ENCODE peak calls at places on chromosome 18, in seven cellular contexts. C, Z, T, N, L, Y and M are unnamed samples.

GRCh38 chr18:62715829-62716678 is 713 bp downstream of the PHLPP1 start:
- DNase-seq in C (peak; percentile 29), Y (peak; percentile 59), Z (peak; percentile 64), T (peak; percentile 70), N (peak; percentile 76), L (peak; percentile 42), M (peak; percentile 82)

GRCh38 chr18:49560277-49561126 is 1.4 kb upstream of the LIPG start:
- DNase-seq in C (no peak), T (peak; percentile 26), N (no peak), L (no peak), Y (no peak), Z (no peak), M (no peak)

GRCh38 chr18:68456985-68457384 is 257.9 kb downstream of the TMX3 start:
- DNase-seq in L (peak; percentile 19), N (no peak), C (no peak), Y (peak; percentile 50), T (no peak), Z (no peak), M (no peak)

GRCh38 chr18:55489034-55489741 is 98.8 kb downstream of the TCF4 start:
- DNase-seq in Y (peak; percentile 16), N (no peak), L (no peak), Z (no peak), T (no peak), C (no peak), M (no peak)

GRCh38 chr18:66124394-66124793 is 373.6 kb downstream of the CDH7 start:
- DNase-seq in Y (no peak), N (no peak), T (no peak), C (no peak), L (no peak), Z (no peak), M (no peak)

GRCh38 chr18:49447810-49448745 is 12.4 kb downstream of the DYM start:
- DNase-seq in Y (peak; percentile 70), C (peak; percentile 28), N (no peak), L (peak; percentile 41), Z (no peak), T (no peak), M (no peak)

GRCh38 chr18:48300463-48300961 is 108.7 kb downstream of the ZBTB7C start:
- DNase-seq in L (no peak), Y (no peak), Z (no peak), C (no peak), T (no peak), N (peak; percentile 56), M (peak; percentile 72)

GRCh38 chr18:59921384-59921891 is 21.6 kb downstream of the PMAIP1 start:
- DNase-seq in L (no peak), T (no peak), Z (no peak), N (no peak), Y (no peak), C (no peak), M (no peak)

GRCh38 chr18:62763101-62763521 is 47.8 kb downstream of the PHLPP1 start:
- DNase-seq in C (no peak), L (no peak), Z (no peak), N (no peak), Y (no peak), T (no peak), M (no peak)

GRCh38 chr18:62939433-62939832 is 224.1 kb downstream of the PHLPP1 start:
- DNase-seq in Z (no peak), N (no peak), T (no peak), L (no peak), C (no peak), Y (no peak), M (no peak)

GRCh38 chr18:49972535-49972934 is 159.2 kb upstream of the ACAA2 start:
- DNase-seq in C (no peak), N (no peak), Z (no peak), L (no peak), T (no peak), Y (no peak), M (no peak)

GRCh38 chr18:30940952-30941539 is 101.5 kb downstream of the DSC3 start:
- DNase-seq in L (no peak), N (no peak), T (no peak), Y (no peak), Z (no peak), C (no peak), M (no peak)

GRCh38 chr18:61731693-61732376 is 161.0 kb downstream of the RNF152 start:
- DNase-seq in C (no peak), T (no peak), N (no peak), L (no peak), Y (no peak), Z (no peak), M (no peak)

GRCh38 chr18:77271720-77272481 is 22.3 kb downstream of the GALR1 start:
- DNase-seq in Y (peak; percentile 42), T (no peak), Z (no peak), L (peak; percentile 77), C (no peak), N (no peak), M (no peak)

GRCh38 chr18:59878644-59879043 is 21.2 kb upstream of the PMAIP1 start:
- DNase-seq in L (no peak), Y (peak; percentile 69), C (no peak), T (no peak), Z (no peak), N (no peak), M (no peak)

GRCh38 chr18:61531182-61531581 is 198.0 kb downstream of the CDH20 start:
- DNase-seq in C (no peak), L (peak; percentile 30), Z (no peak), T (no peak), N (no peak), Y (no peak), M (no peak)

GRCh38 chr18:49861659-49862058 is 48.3 kb upstream of the ACAA2 start:
- DNase-seq in C (no peak), T (no peak), L (no peak), Y (no peak), Z (no peak), N (no peak), M (no peak)

GRCh38 chr18:68298340-68298739 is 416.6 kb downstream of the TMX3 start:
- DNase-seq in Y (no peak), N (no peak), C (no peak), Z (no peak), L (no peak), T (no peak), M (no peak)

GRCh38 chr18:62942578-62942977 is 227.2 kb downstream of the PHLPP1 start:
- DNase-seq in Y (no peak), L (no peak), C (no peak), N (no peak), Z (no peak), T (no peak), M (no peak)

GRCh38 chr18:25842665-25843064 is 247.7 kb downstream of the SS18 start:
- DNase-seq in Z (no peak), C (no peak), Y (no peak), T (no peak), N (no peak), L (no peak), M (no peak)

GRCh38 chr18:25843791-25844190 is 246.6 kb downstream of the SS18 start:
- DNase-seq in C (no peak), Y (no peak), L (no peak), N (no peak), T (no peak), Z (no peak), M (no peak)
- H3K27me3 ChIP-seq in C (no peaks in the 10 kb centered on the region), Y (peaks cover 21% of the 10 kb centered on the region), L (no peaks in the 10 kb centered on the region), N (no peaks in the 10 kb centered on the region), T (no peaks in the 10 kb centered on the region), Z (no peaks in the 10 kb centered on the region), M (no peaks in the 10 kb centered on the region)

GRCh38 chr18:35671952-35672603 is 90.5 kb downstream of the GALNT1 start:
- DNase-seq in N (no peak), C (no peak), Y (peak; percentile 26), L (no peak), T (no peak), Z (no peak), M (no peak)
- H3K36me3 ChIP-seq in N (peaks cover 2% of the 10 kb centered on the region), C (no peaks in the 10 kb centered on the region), Y (peaks cover 2% of the 10 kb centered on the region), L (peaks cover 16% of the 10 kb centered on the region), T (no peaks in the 10 kb centered on the region), Z (no peaks in the 10 kb centered on the region), M (no peaks in the 10 kb centered on the region)

GRCh38 chr18:12278765-12279682 is 24.9 kb downstream of the CIDEA start:
- DNase-seq in C (peak; percentile 92), L (peak; percentile 95), T (no peak), Y (peak; percentile 98), N (peak; percentile 97), Z (peak; percentile 93), M (peak; percentile 74)
- TF ChIP-seq CTCF in C (no peak), L (peak; percentile 35), T (no peak), Y (peak; percentile 2), N (peak; percentile 12), Z (no peak), M (no peak)

GRCh38 chr18:37252342-37252741 is 313.3 kb downstream of the CELF4 start:
- DNase-seq in T (no peak), Z (no peak), Y (no peak), L (no peak), N (no peak), C (no peak), M (no peak)
- H3K27me3 ChIP-seq in T (no peaks in the 10 kb centered on the region), Z (no peaks in the 10 kb centered on the region), Y (peaks cover 49% of the 10 kb centered on the region), L (peaks cover 20% of the 10 kb centered on the region), N (peaks cover 8% of the 10 kb centered on the region), C (peaks cover 59% of the 10 kb centered on the region), M (peaks cover 49% of the 10 kb centered on the region)